ENCODE peak calls at places on chromosomes 4 and X, in nine cellular contexts. Z, H, R, G, T, X, C, O and Q are unnamed samples.

GRCh38 chrX:96615448-96615847 is 69.2 kb upstream of the DIAPH2 start:
- DNase-seq in C (peak), X (peak), G (peak), Z (no peak), R (no peak), T (no peak), O (no peak), H (no peak), Q (no peak)

GRCh38 chr4:3791910-3792542 is 25.8 kb downstream of the ADRA2C start:
- DNase-seq in G (peak), Z (no peak), T (peak), C (peak), O (no peak), H (peak), R (no peak), X (peak), Q (no peak)

GRCh38 chr4:88163286-88163685 is 4.8 kb upstream of the ABCG2 start:
- DNase-seq in X (no peak), O (no peak), R (no peak), H (no peak), Z (no peak), C (no peak), T (no peak), G (no peak), Q (no peak)

GRCh38 chrX:545488-545887 is 85.1 kb upstream of the SHOX start:
- DNase-seq in R (no peak), Z (no peak), T (no peak), G (no peak), X (no peak), H (peak), O (peak), C (no peak), Q (no peak)

GRCh38 chrX:44306336-44306735 is 37.1 kb downstream of the EFHC2 start:
- DNase-seq in O (peak), C (peak), G (peak), Z (no peak), T (peak), X (peak), R (no peak), H (peak), Q (no peak)

GRCh38 chr4:55122235-55122634 is 3.2 kb downstream of the KDR start:
- DNase-seq in C (no peak), X (no peak), T (no peak), Z (no peak), O (no peak), R (no peak), G (no peak), H (no peak), Q (no peak)

GRCh38 chrX:131778269-131779218 is 234.7 kb downstream of the OR13H1 start:
- DNase-seq in T (peak), Z (peak), G (peak), R (peak), C (no peak), X (no peak), H (no peak), O (no peak), Q (peak)

GRCh38 chr4:3492741-3493719 is 29.9 kb downstream of the DOK7 start:
- DNase-seq in O (no peak), T (no peak), Z (no peak), H (no peak), G (peak), X (no peak), C (peak), R (no peak), Q (no peak)

GRCh38 chrX:5991393-5991792 is 237.3 kb downstream of the NLGN4X start:
- DNase-seq in G (no peak), Z (no peak), C (no peak), O (no peak), H (no peak), X (no peak), T (no peak), R (no peak), Q (no peak)

GRCh38 chr4:111632752-111633151 is 512.5 kb upstream of the FAM241A start:
- DNase-seq in T (peak), G (peak), Z (no peak), X (no peak), R (no peak), C (peak), H (peak), O (no peak), Q (no peak)

GRCh38 chr4:101155368-101155767 is 192.0 kb downstream of the PPP3CA start:
- DNase-seq in R (no peak), G (peak), Z (no peak), X (no peak), O (peak), H (peak), C (peak), T (peak), Q (no peak)

GRCh38 chr4:700587-701264 is 4.9 kb upstream of the PCGF3 start:
- DNase-seq in R (no peak), O (no peak), Z (no peak), G (no peak), T (no peak), C (no peak), X (no peak), H (no peak), Q (no peak)

GRCh38 chr4:119493419-119493818 is 135.2 kb downstream of the PDE5A start:
- DNase-seq in T (peak), R (no peak), G (peak), O (no peak), H (peak), X (no peak), C (peak), Z (no peak), Q (no peak)

GRCh38 chr4:88533937-88534750 is 10.6 kb upstream of the PYURF start:
- DNase-seq in R (no peak), Z (no peak), X (no peak), H (peak), G (peak), C (peak), O (peak), T (peak), Q (peak)

GRCh38 chr4:157992038-157992706 is 180.7 kb downstream of the GASK1B start:
- DNase-seq in G (peak), R (no peak), Z (no peak), O (peak), X (no peak), T (peak), C (peak), H (peak), Q (peak)

GRCh38 chr4:184384056-184384809 is 90.1 kb downstream of the IRF2 start:
- DNase-seq in R (no peak), G (peak), T (peak), X (peak), C (peak), Z (peak), H (peak), O (peak), Q (peak)

GRCh38 chr4:169243808-169244207 is 26.9 kb downstream of the SH3RF1 start:
- DNase-seq in O (no peak), C (peak), R (no peak), Z (no peak), X (no peak), G (peak), T (peak), H (peak), Q (peak)

GRCh38 chr4:83282049-83282535 is 2.5 kb downstream of the COQ2 start:
- DNase-seq in X (no peak), R (no peak), Z (no peak), G (peak), C (peak), T (peak), O (no peak), H (peak), Q (peak)

DNA sequence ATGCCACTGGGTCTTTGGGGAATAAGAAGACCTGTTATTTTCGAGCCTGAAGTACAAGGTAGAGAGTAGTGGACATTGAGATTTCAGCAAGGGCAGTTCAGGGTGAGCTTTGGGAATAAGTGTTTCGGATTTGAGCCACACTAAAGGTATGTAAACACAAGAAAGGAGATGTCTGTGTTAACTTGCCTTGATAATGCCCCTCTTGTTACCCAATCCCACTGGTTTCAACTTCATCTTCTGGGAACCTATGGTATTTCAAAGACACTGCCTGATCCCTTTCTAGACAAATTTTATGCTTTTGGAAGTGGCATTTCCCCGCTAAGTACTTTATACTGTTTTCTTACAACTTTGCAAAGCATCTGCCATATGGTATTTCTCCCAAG is 79.4 kb downstream of the SLC9A6 start:
- DNase-seq in G (no peak), O (no peak), Z (no peak), T (no peak), X (no peak), C (no peak), H (peak), R (no peak), Q (no peak)
- H3K4me3 ChIP-seq in G (no peak), O (no peak), Z (no peak), T (no peak), X (no peak), C (no peak), H (no peak), R (no peak), Q (no peak)

GRCh38 chrX:112368371-112368770 is 285.8 kb upstream of the TRPC5 start:
- DNase-seq in R (no peak), Z (no peak), G (no peak), T (no peak), X (no peak), O (no peak), C (no peak), H (no peak), Q (no peak)
- TF ChIP-seq CTCF in R (no peak), Z (no peak), G (no peak), T (no peak), X (no peak), O (no peak), C (no peak), H (no peak), Q (peak)

GRCh38 chrX:72003811-72004750 is 93.4 kb downstream of the NHSL2 start:
- DNase-seq in Z (peak), X (no peak), O (peak), C (peak), H (peak), G (peak), T (peak), R (no peak), Q (peak)
- H3K4me3 ChIP-seq in Z (no peak), X (no peak), O (peak), C (no peak), H (no peak), G (no peak), T (no peak), R (no peak), Q (no peak)

GRCh38 chr4:156547439-156547838 is 424.2 kb downstream of the PDGFC start:
- DNase-seq in O (peak), T (peak), X (peak), Z (no peak), R (no peak), C (peak), G (peak), H (peak), Q (peak)
- TF ChIP-seq CTCF in O (no peak), T (no peak), X (no peak), Z (no peak), R (no peak), C (no peak), G (no peak), H (no peak), Q (no peak)

GRCh38 chr4:6563935-6564645 is 10.9 kb upstream of the MAN2B2 start:
- DNase-seq in X (no peak), G (no peak), H (no peak), O (no peak), Z (no peak), C (no peak), T (no peak), R (no peak), Q (no peak)
- H3K4me3 ChIP-seq in X (no peak), G (peak), H (peak), O (no peak), Z (peak), C (peak), T (peak), R (no peak), Q (peak)

DNA sequence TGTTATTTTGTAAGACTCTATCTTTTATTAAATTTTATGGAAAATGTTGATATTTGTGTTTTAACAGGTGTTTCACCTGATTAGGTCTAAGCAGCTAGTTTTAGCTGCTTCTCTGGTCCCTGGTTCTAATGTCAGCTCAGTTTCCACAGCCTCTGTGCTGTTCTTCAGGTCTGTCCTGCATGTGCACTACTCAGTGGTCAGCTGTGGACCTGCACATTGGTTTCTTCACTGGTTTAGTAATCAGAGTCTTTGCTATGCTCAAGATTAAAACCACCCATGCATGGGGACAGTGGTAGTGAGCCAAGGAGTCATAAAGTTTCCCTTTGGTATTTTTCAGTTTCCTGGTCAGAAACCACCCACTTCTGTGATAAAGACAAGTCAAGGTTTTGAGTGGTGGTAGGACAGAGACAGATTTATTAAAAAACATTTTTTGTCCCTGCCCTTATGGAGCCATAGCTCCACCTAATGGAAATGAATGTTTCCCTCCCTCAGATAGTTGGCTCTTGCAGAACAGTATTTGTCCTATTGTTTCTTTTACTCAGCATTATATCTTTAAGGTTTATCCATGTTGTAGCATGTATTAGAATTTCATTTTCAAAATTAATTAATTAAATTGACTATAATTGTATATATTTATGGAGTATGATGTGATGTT is 36.8 kb upstream of the VBP1 start:
- DNase-seq in O (no peak), C (peak), T (peak), G (peak), Z (no peak), R (no peak), X (no peak), H (peak), Q (no peak)
- TF ChIP-seq CTCF in O (no peak), C (no peak), T (peak), G (no peak), Z (no peak), R (no peak), X (no peak), H (no peak), Q (no peak)

GRCh38 chr4:42626629-42627028 is 30.3 kb downstream of the ATP8A1 start:
- DNase-seq in R (no peak), X (no peak), H (no peak), C (no peak), O (no peak), T (no peak), G (no peak), Z (no peak), Q (no peak)
- H3K4me3 ChIP-seq in R (no peak), X (no peak), H (no peak), C (no peak), O (no peak), T (no peak), G (no peak), Z (no peak), Q (no peak)

DNA sequence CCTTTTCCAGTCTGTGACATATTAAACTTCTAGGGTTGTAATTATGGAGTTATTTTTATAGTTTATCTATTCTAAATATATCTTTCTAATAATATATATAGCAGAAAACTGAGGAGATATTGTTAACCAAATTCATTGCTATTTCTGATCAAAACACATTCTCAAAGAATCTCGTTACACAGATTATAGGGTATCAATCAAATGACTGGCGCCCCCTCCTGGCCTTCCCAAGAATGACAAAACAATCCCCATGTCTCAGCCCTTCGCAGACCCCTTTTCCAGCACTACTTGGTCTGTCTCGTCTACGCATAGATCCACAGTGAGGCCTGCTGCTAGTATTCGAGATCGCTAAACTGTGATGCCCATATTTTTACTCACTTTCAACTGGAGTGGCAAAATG is 209.3 kb downstream of the GPC3 start:
- DNase-seq in T (no peak), C (no peak), X (no peak), R (no peak), G (no peak), Z (no peak), O (no peak), H (peak), Q (no peak)
- TF ChIP-seq CTCF in T (peak), C (peak), X (peak), R (peak), G (peak), Z (no peak), O (peak), H (peak), Q (peak)